ENCODE peak calls at places on chromosome 15, in eight cellular contexts. N is heart right ventricle; U is stimulated activated CD4-positive, alpha-beta T cell treated with anti-CD3 and anti-CD28 coated beads, Interleukin-15, amount 100 ng/mL, for 48 hours; T is cardiac muscle cell; D is HCEC 1CT; G is COLO829; B is NCI-H2081; W is psoas muscle. Y is an unnamed sample.

GRCh38 chr15:101145362-101145761 is 106.5 kb downstream of the CHSY1 start:
- DNase-seq in N (no peak), U (no peak), T (no peak), D (peak), G (no peak), B (no peak), W (no peak), Y (no peak)

GRCh38 chr15:82315519-82316246 is 33.6 kb downstream of the GOLGA6L10 start:
- DNase-seq in N (peak), U (no peak), T (no peak), D (no peak), G (no peak), B (no peak), W (no peak), Y (peak)

GRCh38 chr15:33735637-33736247 is 232.6 kb upstream of the CHRM5 start:
- DNase-seq in N (no peak), U (no peak), T (peak), D (peak), G (peak), B (peak), W (no peak), Y (no peak)

GRCh38 chr15:77915261-77915960 is 162.1 kb downstream of the TBC1D2B start:
- DNase-seq in N (no peak), U (no peak), T (no peak), D (no peak), G (no peak), B (no peak), W (no peak), Y (no peak)

GRCh38 chr15:39075311-39075710 is 505.6 kb upstream of the THBS1 start:
- DNase-seq in N (no peak), U (no peak), T (no peak), D (no peak), G (no peak), B (no peak), W (no peak), Y (no peak)

GRCh38 chr15:39596358-39597051 is 15.6 kb downstream of the THBS1 start:
- DNase-seq in N (no peak), U (no peak), T (no peak), D (no peak), G (no peak), B (no peak), W (no peak), Y (no peak)

GRCh38 chr15:40029979-40030893 is 8.7 kb downstream of the SRP14 start:
- DNase-seq in N (no peak), U (no peak), T (peak), D (peak), G (peak), B (no peak), W (no peak), Y (no peak)

GRCh38 chr15:57138260-57138895 is 219.9 kb downstream of the TCF12 start:
- DNase-seq in N (no peak), U (no peak), T (peak), D (peak), G (peak), B (no peak), W (no peak), Y (no peak)

GRCh38 chr15:100426893-100427292 is 85.1 kb upstream of the ADAMTS17 start:
- DNase-seq in N (no peak), U (no peak), T (no peak), D (no peak), G (no peak), B (no peak), W (no peak), Y (no peak)

GRCh38 chr15:34437687-34438086 is at the start of gene GOLGA8A:
- DNase-seq in N (peak), U (peak), T (peak), D (peak), G (peak), B (peak), W (peak), Y (peak)

GRCh38 chr15:85394552-85395333 is 14.3 kb downstream of the AKAP13 start:
- DNase-seq in N (no peak), U (no peak), T (no peak), D (no peak), G (no peak), B (no peak), W (no peak), Y (no peak)

GRCh38 chr15:34318277-34319079 is 19.1 kb downstream of the SLC12A6 start:
- DNase-seq in N (no peak), U (no peak), T (peak), D (peak), G (no peak), B (peak), W (peak), Y (no peak)

GRCh38 chr15:100691321-100691720 is 88.9 kb downstream of the ASB7 start:
- DNase-seq in N (no peak), U (no peak), T (no peak), D (no peak), G (no peak), B (no peak), W (no peak), Y (no peak)

GRCh38 chr15:50854594-50855490 is 53.6 kb upstream of the AP4E1 start:
- DNase-seq in N (no peak), U (no peak), T (no peak), D (no peak), G (no peak), B (no peak), W (no peak), Y (no peak)

GRCh38 chr15:74763416-74763815 is 14.8 kb downstream of the CYP1A2 start:
- DNase-seq in N (no peak), U (no peak), T (no peak), D (no peak), G (no peak), B (no peak), W (no peak), Y (no peak)

GRCh38 chr15:101019351-101019750 is 100.2 kb downstream of the LRRK1 start:
- DNase-seq in N (no peak), U (no peak), T (no peak), D (no peak), G (no peak), B (no peak), W (no peak), Y (peak)

GRCh38 chr15:70535071-70535954 is 228.0 kb downstream of the UACA start:
- DNase-seq in N (no peak), U (no peak), T (no peak), D (no peak), G (no peak), B (no peak), W (no peak), Y (no peak)

GRCh38 chr15:57505949-57506391 is 85.7 kb upstream of the MYZAP start:
- DNase-seq in N (peak), U (no peak), T (peak), D (no peak), G (no peak), B (no peak), W (no peak), Y (peak)

GRCh38 chr15:74133071-74133702 is 2.8 kb downstream of the ISLR2 start:
- DNase-seq in N (peak), U (no peak), T (peak), D (no peak), G (no peak), B (no peak), W (no peak), Y (no peak)

GRCh38 chr15:80856809-80857377 is 77.7 kb downstream of the CEMIP start:
- DNase-seq in N (peak), U (no peak), T (no peak), D (no peak), G (no peak), B (peak), W (peak), Y (peak)

GRCh38 chr15:68704496-68705021 is 116.1 kb downstream of the ANP32A start:
- DNase-seq in N (no peak), U (no peak), T (peak), D (no peak), G (no peak), B (no peak), W (no peak), Y (peak)

GRCh38 chr15:91471410-91471993 is 371.4 kb downstream of the SV2B start:
- DNase-seq in N (no peak), U (no peak), T (no peak), D (peak), G (no peak), B (no peak), W (no peak), Y (no peak)

GRCh38 chr15:33149919-33150318 is 44.6 kb downstream of the FMN1 start:
- DNase-seq in N (no peak), U (no peak), T (no peak), D (peak), G (no peak), B (no peak), W (no peak), Y (no peak)

GRCh38 chr15:29064290-29064689 is 178.5 kb downstream of the APBA2 start:
- DNase-seq in N (no peak), U (no peak), T (no peak), D (no peak), G (no peak), B (no peak), W (no peak), Y (no peak)

GRCh38 chr15:94791516-94791915 is 560.2 kb downstream of the MCTP2 start:
- DNase-seq in N (no peak), U (no peak), T (no peak), D (no peak), G (no peak), B (no peak), W (no peak), Y (no peak)

GRCh38 chr15:45795487-45796069 is 160.7 kb downstream of the SQOR start:
- DNase-seq in N (no peak), U (peak), T (peak), D (peak), G (peak), B (peak), W (no peak), Y (no peak)

GRCh38 chr15:101496198-101496986 is 6.9 kb upstream of the PCSK6 start:
- DNase-seq in N (no peak), U (no peak), T (peak), D (no peak), G (no peak), B (no peak), W (no peak), Y (no peak)

GRCh38 chr15:57036352-57036751 is 117.9 kb downstream of the TCF12 start:
- DNase-seq in N (no peak), U (no peak), T (no peak), D (no peak), G (no peak), B (no peak), W (no peak), Y (no peak)

GRCh38 chr15:62896969-62897486 is 145.5 kb upstream of the TPM1 start:
- DNase-seq in N (peak), U (no peak), T (peak), D (peak), G (peak), B (no peak), W (peak), Y (peak)

GRCh38 chr15:99440551-99441426 is 125.0 kb upstream of the MEF2A start:
- DNase-seq in N (no peak), U (no peak), T (no peak), D (no peak), G (no peak), B (no peak), W (no peak), Y (peak)

GRCh38 chr15:99073008-99073714 is 31.7 kb upstream of the SYNM start:
- DNase-seq in N (no peak), U (no peak), T (no peak), D (no peak), G (no peak), B (no peak), W (no peak), Y (no peak)

GRCh38 chr15:60396964-60397771 is 618 bp downstream of the ANXA2 start:
- DNase-seq in N (peak), U (peak), T (peak), D (peak), G (no peak), B (peak), W (peak), Y (peak)

Y was measured in heart left ventricle.